ENCODE peak calls at places on chromosomes 4 and X, in eight cellular contexts. One of them, this sample, is unnamed.

GRCh38 chr4:79241846-79242245 is 84.0 kb downstream of the NAA11 start:
- DNase-seq in endodermal cell: peak; percentile 53
- DNase-seq in esophagus muscularis mucosa: no peak
- DNase-seq in tibial artery: no peak
- DNase-seq in left ventricle myocardium inferior: no peak
- DNase-seq in cardiac muscle cell: peak; percentile 49
- DNase-seq in HCT116: peak; percentile 2
- DNase-seq in foreskin keratinocyte: peak; percentile 70
- DNase-seq in this sample: no peak

GRCh38 chr4:102268355-102268754 is 76.9 kb downstream of the SLC39A8 start:
- DNase-seq in left ventricle myocardium inferior: no peak
- DNase-seq in esophagus muscularis mucosa: no peak
- DNase-seq in endodermal cell: no peak
- DNase-seq in tibial artery: no peak
- DNase-seq in HCT116: no peak
- DNase-seq in cardiac muscle cell: no peak
- DNase-seq in foreskin keratinocyte: no peak
- DNase-seq in this sample: no peak

GRCh38 chrX:11759461-11760311 is 1.6 kb downstream of the MSL3 start:
- DNase-seq in left ventricle myocardium inferior: peak; percentile 73
- DNase-seq in tibial artery: peak; percentile 88
- DNase-seq in HCT116: peak; percentile 70
- DNase-seq in foreskin keratinocyte: peak; percentile 83
- DNase-seq in cardiac muscle cell: peak; percentile 93
- DNase-seq in esophagus muscularis mucosa: peak; percentile 92
- DNase-seq in endodermal cell: peak; percentile 88
- DNase-seq in this sample: peak; percentile 85

GRCh38 chrX:133849676-133850075 is 135.7 kb downstream of the GPC3 start:
- DNase-seq in tibial artery: no peak
- DNase-seq in left ventricle myocardium inferior: no peak
- DNase-seq in cardiac muscle cell: no peak
- DNase-seq in endodermal cell: no peak
- DNase-seq in foreskin keratinocyte: no peak
- DNase-seq in HCT116: no peak
- DNase-seq in esophagus muscularis mucosa: no peak
- DNase-seq in this sample: no peak

GRCh38 chr4:43619219-43619618 is 726.7 kb downstream of the GRXCR1 start:
- DNase-seq in endodermal cell: no peak
- DNase-seq in esophagus muscularis mucosa: no peak
- DNase-seq in tibial artery: no peak
- DNase-seq in foreskin keratinocyte: no peak
- DNase-seq in HCT116: no peak
- DNase-seq in cardiac muscle cell: no peak
- DNase-seq in left ventricle myocardium inferior: no peak
- DNase-seq in this sample: no peak

GRCh38 chr4:76219299-76220055 is 5.9 kb upstream of the SCARB2 start:
- DNase-seq in HCT116: no peak
- DNase-seq in cardiac muscle cell: peak; percentile 85
- DNase-seq in endodermal cell: no peak
- DNase-seq in left ventricle myocardium inferior: no peak
- DNase-seq in foreskin keratinocyte: no peak
- DNase-seq in esophagus muscularis mucosa: no peak
- DNase-seq in tibial artery: no peak
- DNase-seq in this sample: peak; percentile 44

GRCh38 chr4:72375050-72375736 is 193.8 kb downstream of the ADAMTS3 start:
- DNase-seq in esophagus muscularis mucosa: no peak
- DNase-seq in HCT116: no peak
- DNase-seq in left ventricle myocardium inferior: no peak
- DNase-seq in cardiac muscle cell: peak; percentile 53
- DNase-seq in tibial artery: no peak
- DNase-seq in foreskin keratinocyte: peak; percentile 91
- DNase-seq in endodermal cell: no peak
- DNase-seq in this sample: peak; percentile 10

GRCh38 chr4:173371292-173372192 is 788 bp downstream of the SAP30 start:
- DNase-seq in cardiac muscle cell: peak; percentile 86
- DNase-seq in foreskin keratinocyte: peak; percentile 76
- DNase-seq in tibial artery: peak; percentile 65
- DNase-seq in endodermal cell: peak; percentile 85
- DNase-seq in esophagus muscularis mucosa: no peak
- DNase-seq in HCT116: no peak
- DNase-seq in left ventricle myocardium inferior: peak; percentile 79
- DNase-seq in this sample: peak; percentile 64

GRCh38 chr4:121728798-121729226 is 32.0 kb upstream of the ANXA5 start:
- DNase-seq in foreskin keratinocyte: peak; percentile 84
- DNase-seq in tibial artery: no peak
- DNase-seq in esophagus muscularis mucosa: no peak
- DNase-seq in left ventricle myocardium inferior: no peak
- DNase-seq in endodermal cell: no peak
- DNase-seq in HCT116: no peak
- DNase-seq in cardiac muscle cell: peak; percentile 57
- DNase-seq in this sample: peak; percentile 38

GRCh38 chr4:120874792-120875774 is 47.4 kb downstream of the PRDM5 start:
- DNase-seq in foreskin keratinocyte: no peak
- DNase-seq in tibial artery: no peak
- DNase-seq in esophagus muscularis mucosa: no peak
- DNase-seq in endodermal cell: peak; percentile 60
- DNase-seq in cardiac muscle cell: peak; percentile 9
- DNase-seq in HCT116: no peak
- DNase-seq in left ventricle myocardium inferior: no peak
- DNase-seq in this sample: no peak

GRCh38 chr4:72394264-72394663 is 174.8 kb downstream of the ADAMTS3 start:
- DNase-seq in HCT116: no peak
- DNase-seq in cardiac muscle cell: peak; percentile 27
- DNase-seq in foreskin keratinocyte: peak; percentile 92
- DNase-seq in left ventricle myocardium inferior: no peak
- DNase-seq in tibial artery: no peak
- DNase-seq in endodermal cell: no peak
- DNase-seq in esophagus muscularis mucosa: no peak
- DNase-seq in this sample: peak; percentile 17

GRCh38 chrX:107135076-107135964 is 16.7 kb upstream of the RBM41 start:
- DNase-seq in tibial artery: no peak
- DNase-seq in foreskin keratinocyte: peak; percentile 63
- DNase-seq in esophagus muscularis mucosa: no peak
- DNase-seq in HCT116: peak; percentile 78
- DNase-seq in endodermal cell: no peak
- DNase-seq in cardiac muscle cell: peak; percentile 58
- DNase-seq in left ventricle myocardium inferior: no peak
- DNase-seq in this sample: peak; percentile 41

GRCh38 chr4:151408630-151409469 is at the start of gene FHIP1A:
- DNase-seq in HCT116: peak; percentile 93
- DNase-seq in esophagus muscularis mucosa: no peak
- DNase-seq in left ventricle myocardium inferior: peak; percentile 62
- DNase-seq in cardiac muscle cell: peak; percentile 51
- DNase-seq in endodermal cell: peak; percentile 97
- DNase-seq in foreskin keratinocyte: peak; percentile 90
- DNase-seq in tibial artery: peak; percentile 30
- DNase-seq in this sample: peak; percentile 89

DNA sequence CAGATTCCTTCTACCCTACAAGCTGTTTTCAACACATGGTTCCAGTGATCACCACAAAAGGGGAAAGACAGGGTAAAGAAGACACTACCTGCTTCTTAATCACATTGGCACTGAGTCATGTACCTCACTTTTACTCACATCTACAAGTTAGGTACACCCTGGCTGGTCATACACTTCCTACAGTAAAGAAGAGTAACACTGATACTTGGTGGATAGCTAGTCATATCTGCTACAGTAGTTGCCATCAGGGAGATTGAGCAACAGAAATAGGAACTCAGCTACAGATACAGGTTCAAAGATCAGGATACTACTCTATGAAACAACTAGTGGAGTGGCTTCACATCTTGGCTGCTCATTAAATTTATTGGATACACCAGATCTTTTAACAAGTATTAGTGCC is 105.4 kb upstream of the DIAPH2 start:
- DNase-seq in left ventricle myocardium inferior: no peak
- DNase-seq in esophagus muscularis mucosa: no peak
- DNase-seq in cardiac muscle cell: no peak
- DNase-seq in endodermal cell: no peak
- DNase-seq in HCT116: no peak
- DNase-seq in foreskin keratinocyte: peak; percentile 2
- DNase-seq in tibial artery: no peak
- DNase-seq in this sample: no peak
- H3K27ac ChIP-seq in left ventricle myocardium inferior: no peak overlapping the region
- H3K27ac ChIP-seq in esophagus muscularis mucosa: no peak overlapping the region
- H3K27ac ChIP-seq in cardiac muscle cell: no peak overlapping the region
- H3K27ac ChIP-seq in endodermal cell: no peak overlapping the region
- H3K27ac ChIP-seq in HCT116: no peak overlapping the region
- H3K27ac ChIP-seq in foreskin keratinocyte: no peak overlapping the region
- H3K27ac ChIP-seq in tibial artery: no peak overlapping the region
- H3K27ac ChIP-seq in this sample: no peak overlapping the region

GRCh38 chrX:1316527-1316926 is 20.1 kb upstream of the IL3RA start:
- DNase-seq in foreskin keratinocyte: no peak
- DNase-seq in esophagus muscularis mucosa: no peak
- DNase-seq in tibial artery: peak; percentile 83
- DNase-seq in endodermal cell: no peak
- DNase-seq in cardiac muscle cell: no peak
- DNase-seq in HCT116: no peak
- DNase-seq in left ventricle myocardium inferior: peak; percentile 70
- DNase-seq in this sample: no peak
- TF ChIP-seq CTCF in foreskin keratinocyte: no peak
- TF ChIP-seq CTCF in esophagus muscularis mucosa: no peak
- TF ChIP-seq CTCF in tibial artery: no peak
- TF ChIP-seq CTCF in endodermal cell: no peak
- TF ChIP-seq CTCF in cardiac muscle cell: no peak
- TF ChIP-seq CTCF in HCT116: no peak
- TF ChIP-seq CTCF in left ventricle myocardium inferior: no peak
- TF ChIP-seq CTCF in this sample: no peak

DNA sequence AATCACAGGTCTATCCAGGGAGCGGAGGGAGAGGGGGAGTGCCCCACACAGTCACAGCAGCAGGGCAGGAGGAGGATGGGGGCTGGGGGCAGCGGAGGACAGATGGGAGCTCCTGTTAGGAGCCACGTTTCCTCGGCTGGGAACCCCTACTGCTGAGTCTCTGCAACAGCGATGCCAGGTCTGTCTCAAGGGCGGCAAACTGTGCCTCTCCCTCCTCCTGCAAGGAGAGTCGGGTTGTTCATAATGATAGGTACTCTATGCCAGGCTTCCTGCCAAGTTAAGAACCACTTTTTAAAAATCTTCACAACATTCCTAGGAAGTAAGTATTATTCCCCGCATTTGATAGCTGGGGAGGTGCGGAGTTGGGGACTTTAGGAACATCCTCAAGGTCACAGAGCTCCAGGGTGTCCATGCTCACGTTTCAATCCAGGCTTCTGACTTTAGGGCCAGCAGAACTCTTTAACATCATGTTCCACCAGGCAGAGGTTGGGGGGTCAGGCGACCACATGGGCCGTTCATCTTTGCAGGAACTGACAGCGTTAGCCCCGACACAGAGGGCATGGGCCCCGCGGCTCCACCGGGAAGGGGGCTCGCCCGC is 98.3 kb upstream of the MAML3 start:
- DNase-seq in endodermal cell: peak; percentile 81
- DNase-seq in foreskin keratinocyte: peak; percentile 29
- DNase-seq in cardiac muscle cell: peak; percentile 27
- DNase-seq in left ventricle myocardium inferior: no peak
- DNase-seq in tibial artery: no peak
- DNase-seq in esophagus muscularis mucosa: no peak
- DNase-seq in HCT116: no peak
- DNase-seq in this sample: no peak
- H3K27ac ChIP-seq in endodermal cell: peak overlapping the region; percentile 80
- H3K27ac ChIP-seq in foreskin keratinocyte: peak overlapping the region; percentile 55
- H3K27ac ChIP-seq in cardiac muscle cell: peak overlapping the region; percentile 74
- H3K27ac ChIP-seq in left ventricle myocardium inferior: peak overlapping the region; percentile 91
- H3K27ac ChIP-seq in tibial artery: peak overlapping the region; percentile 85
- H3K27ac ChIP-seq in esophagus muscularis mucosa: peak overlapping the region; percentile 93
- H3K27ac ChIP-seq in HCT116: peak overlapping the region; percentile 51
- H3K27ac ChIP-seq in this sample: peak overlapping the region; percentile 58

DNA sequence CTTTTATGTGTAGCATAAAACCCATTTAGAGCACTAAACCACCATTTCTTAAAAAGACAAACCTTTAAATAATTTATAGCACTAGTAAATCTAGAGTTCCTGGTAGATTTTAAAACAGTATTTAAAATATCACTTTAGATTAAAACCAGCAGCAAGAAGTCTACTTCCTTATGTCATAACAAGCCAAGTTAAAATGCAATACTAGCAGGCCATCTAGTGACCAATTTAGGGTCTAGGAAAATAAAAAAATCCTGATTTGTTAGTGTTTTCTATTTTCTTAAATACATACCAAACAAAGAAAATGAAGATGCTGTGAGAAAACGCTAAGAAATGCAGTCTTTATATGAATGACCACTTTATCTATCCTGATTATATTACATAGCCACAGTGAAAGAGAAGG is 53.9 kb downstream of the PAPSS1 start:
- DNase-seq in tibial artery: no peak
- DNase-seq in esophagus muscularis mucosa: no peak
- DNase-seq in foreskin keratinocyte: no peak
- DNase-seq in HCT116: no peak
- DNase-seq in left ventricle myocardium inferior: no peak
- DNase-seq in cardiac muscle cell: peak; percentile 68
- DNase-seq in endodermal cell: no peak
- DNase-seq in this sample: no peak
- TF ChIP-seq CTCF in tibial artery: peak; percentile 51
- TF ChIP-seq CTCF in esophagus muscularis mucosa: peak; percentile 14
- TF ChIP-seq CTCF in foreskin keratinocyte: peak; percentile 40
- TF ChIP-seq CTCF in HCT116: no peak
- TF ChIP-seq CTCF in left ventricle myocardium inferior: peak; percentile 53
- TF ChIP-seq CTCF in cardiac muscle cell: peak; percentile 38
- TF ChIP-seq CTCF in endodermal cell: peak; percentile 63
- TF ChIP-seq CTCF in this sample: peak; percentile 28

GRCh38 chr4:87649980-87650379 is at the start of gene DMP1:
- DNase-seq in cardiac muscle cell: no peak
- DNase-seq in left ventricle myocardium inferior: no peak
- DNase-seq in endodermal cell: no peak
- DNase-seq in esophagus muscularis mucosa: no peak
- DNase-seq in foreskin keratinocyte: no peak
- DNase-seq in tibial artery: no peak
- DNase-seq in HCT116: no peak
- DNase-seq in this sample: no peak
- H3K27ac ChIP-seq in cardiac muscle cell: no peak within 1 kb of the TSS
- H3K27ac ChIP-seq in left ventricle myocardium inferior: no peak within 1 kb of the TSS
- H3K27ac ChIP-seq in endodermal cell: no peak within 1 kb of the TSS
- H3K27ac ChIP-seq in esophagus muscularis mucosa: no peak within 1 kb of the TSS
- H3K27ac ChIP-seq in foreskin keratinocyte: no peak within 1 kb of the TSS
- H3K27ac ChIP-seq in tibial artery: no peak within 1 kb of the TSS
- H3K27ac ChIP-seq in HCT116: no peak within 1 kb of the TSS
- H3K27ac ChIP-seq in this sample: no peak within 1 kb of the TSS

GRCh38 chr4:108650212-108651067 is at the start of gene OSTC:
- DNase-seq in HCT116: peak; percentile 95
- DNase-seq in cardiac muscle cell: peak; percentile 98
- DNase-seq in esophagus muscularis mucosa: peak; percentile 98
- DNase-seq in endodermal cell: peak; percentile 97
- DNase-seq in foreskin keratinocyte: peak; percentile 92
- DNase-seq in left ventricle myocardium inferior: peak; percentile 96
- DNase-seq in tibial artery: peak; percentile 95
- DNase-seq in this sample: peak; percentile 96
- TF ChIP-seq CTCF in HCT116: no peak
- TF ChIP-seq CTCF in cardiac muscle cell: peak; percentile 24
- TF ChIP-seq CTCF in esophagus muscularis mucosa: no peak
- TF ChIP-seq CTCF in endodermal cell: peak; percentile 42
- TF ChIP-seq CTCF in foreskin keratinocyte: peak; percentile 28
- TF ChIP-seq CTCF in left ventricle myocardium inferior: peak; percentile 38
- TF ChIP-seq CTCF in tibial artery: no peak
- TF ChIP-seq CTCF in this sample: no peak

DNA sequence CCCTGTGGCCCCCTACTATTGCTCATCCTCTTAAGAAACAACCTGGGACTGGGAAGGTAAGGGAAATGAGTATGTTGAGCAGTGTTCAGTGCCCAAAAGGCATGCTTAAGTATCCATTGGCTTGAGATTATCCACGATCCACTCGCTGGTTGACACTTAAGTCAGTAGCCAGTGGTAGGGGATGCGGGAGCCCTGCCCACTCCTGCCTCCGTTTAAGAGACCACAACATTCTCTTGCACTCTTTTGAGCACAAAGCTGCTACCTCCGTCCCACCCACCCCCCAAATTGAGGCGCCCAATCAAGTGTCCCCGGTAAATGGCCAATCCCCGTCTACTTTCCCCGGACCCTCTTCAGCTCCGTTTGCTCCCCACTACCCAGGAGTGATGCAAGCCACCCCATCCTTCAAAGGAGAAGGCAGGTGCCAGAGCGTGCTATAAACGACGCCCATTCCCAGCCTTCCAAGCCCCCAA is 25.0 kb downstream of the UTP14A start:
- DNase-seq in left ventricle myocardium inferior: no peak
- DNase-seq in endodermal cell: no peak
- DNase-seq in foreskin keratinocyte: no peak
- DNase-seq in tibial artery: no peak
- DNase-seq in cardiac muscle cell: peak; percentile 21
- DNase-seq in esophagus muscularis mucosa: no peak
- DNase-seq in HCT116: no peak
- DNase-seq in this sample: no peak
- H3K27ac ChIP-seq in left ventricle myocardium inferior: peak overlapping the region; percentile 96
- H3K27ac ChIP-seq in endodermal cell: peak overlapping the region; percentile 57
- H3K27ac ChIP-seq in foreskin keratinocyte: no peak overlapping the region
- H3K27ac ChIP-seq in tibial artery: peak overlapping the region; percentile 93
- H3K27ac ChIP-seq in cardiac muscle cell: peak overlapping the region; percentile 43
- H3K27ac ChIP-seq in esophagus muscularis mucosa: peak overlapping the region; percentile 85
- H3K27ac ChIP-seq in HCT116: peak overlapping the region; percentile 42
- H3K27ac ChIP-seq in this sample: peak overlapping the region; percentile 88